ENCODE peak calls at places on chromosome 2, in ten cellular contexts. Q is OCI-LY7; H is NCI-H2081; P is NCI-H524; U is kidney glomerular epithelial cell; K is stimulated activated CD4-positive, alpha-beta T cell treated with anti-CD3 and anti-CD28 coated beads, TNF-alpha, amount 100 ng/mL, for 4 hours; R is cardiac muscle cell; N is HTR-8/SVneo; B is T-helper 1 cell; T is T-helper 2 cell. E is an unnamed sample.

GRCh38 chr2:178514664-178515063 is 34.4 kb downstream of the PLEKHA3 start:
- DNase-seq in T (no peak), B (no peak), N (peak), U (peak), K (no peak), H (no peak), R (no peak), P (no peak), Q (no peak), E (no peak)

GRCh38 chr2:56450083-56450482 is 266.3 kb downstream of the CCDC85A start:
- DNase-seq in B (no peak), N (no peak), Q (no peak), R (no peak), T (no peak), K (no peak), P (peak), U (no peak), H (no peak), E (no peak)

GRCh38 chr2:23385748-23386421 is 906 bp downstream of the KLHL29 start:
- DNase-seq in B (no peak), P (peak), T (no peak), Q (no peak), H (peak), U (no peak), R (peak), N (peak), K (no peak), E (no peak)

GRCh38 chr2:24350826-24351626 is 9.3 kb downstream of the ITSN2 start:
- DNase-seq in K (no peak), U (no peak), P (no peak), Q (no peak), B (no peak), N (no peak), T (no peak), R (no peak), H (no peak), E (no peak)

GRCh38 chr2:54535599-54536195 is 79.6 kb downstream of the SPTBN1 start:
- DNase-seq in Q (peak), H (no peak), N (no peak), R (no peak), U (no peak), B (no peak), K (no peak), T (no peak), P (no peak), E (no peak)

GRCh38 chr2:219736196-219736595 is 108.8 kb downstream of the SLC4A3 start:
- DNase-seq in P (peak), N (peak), B (no peak), K (no peak), R (peak), H (peak), Q (peak), T (no peak), U (peak), E (no peak)

GRCh38 chr2:229882583-229882982 is 39.2 kb downstream of the TRIP12 start:
- DNase-seq in R (no peak), P (no peak), B (no peak), U (no peak), Q (no peak), N (no peak), K (no peak), T (no peak), H (no peak), E (no peak)

GRCh38 chr2:120441351-120441700 is 95.4 kb downstream of the INHBB start:
- DNase-seq in K (no peak), Q (no peak), P (no peak), R (no peak), U (no peak), T (no peak), N (no peak), B (no peak), H (no peak), E (no peak)

GRCh38 chr2:175363719-175364118 is 182.2 kb upstream of the ATP5MC3 start:
- DNase-seq in T (no peak), N (no peak), U (no peak), B (no peak), Q (no peak), R (no peak), H (peak), P (peak), K (no peak), E (no peak)

GRCh38 chr2:121075006-121075545 is 209.9 kb downstream of the TFCP2L1 start:
- DNase-seq in Q (peak), H (peak), K (no peak), T (no peak), P (peak), B (no peak), U (peak), R (peak), N (peak), E (no peak)

GRCh38 chr2:44951124-44951523 is 9.6 kb downstream of the SIX3 start:
- DNase-seq in Q (no peak), T (no peak), R (no peak), H (no peak), B (no peak), P (no peak), N (no peak), K (no peak), U (no peak), E (no peak)

GRCh38 chr2:108119492-108119891 is 120.3 kb upstream of the SULT1C3 start:
- DNase-seq in U (no peak), B (no peak), K (no peak), R (no peak), P (no peak), H (no peak), Q (no peak), N (no peak), T (no peak), E (no peak)

GRCh38 chr2:88545118-88545517 is 82.1 kb downstream of the EIF2AK3 start:
- DNase-seq in U (no peak), P (no peak), K (no peak), N (peak), Q (peak), T (no peak), B (no peak), R (no peak), H (no peak), E (no peak)